ENCODE peak calls at places on chromosomes 4 and X, in five cellular contexts. X is tibial artery, L is lung, D is heart left ventricle, H is psoas muscle. F is an unnamed sample. For H3K9me3, the result is how much of the 10 kb centered on the place peaks cover.

GRCh38 chrX:69088171-69088938 is 76.9 kb downstream of the PJA1 start:
- DNase-seq in X (no peak), L (no peak), D (no peak), H (peak), F (no peak)

GRCh38 chrX:154020500-154021115 is 906 bp upstream of the IRAK1 start:
- DNase-seq in X (no peak), L (no peak), D (no peak), H (no peak), F (no peak)

GRCh38 chr4:133565379-133565778 is 416.3 kb downstream of the PCDH10 start:
- DNase-seq in X (no peak), L (no peak), D (no peak), H (no peak), F (no peak)

GRCh38 chr4:113646456-113646809 is 115.1 kb downstream of the CAMK2D start:
- DNase-seq in X (no peak), L (no peak), D (no peak), H (peak), F (no peak)

GRCh38 chr4:16253127-16253960 is 27.1 kb upstream of the TAPT1 start:
- DNase-seq in X (no peak), L (peak), D (no peak), H (no peak), F (no peak)

GRCh38 chr4:20809796-20810195 is 109.5 kb downstream of the PACRGL start:
- DNase-seq in X (no peak), L (peak), D (no peak), H (no peak), F (no peak)

GRCh38 chr4:42357325-42357724 is 40.0 kb upstream of the SHISA3 start:
- DNase-seq in X (no peak), L (no peak), D (no peak), H (no peak), F (no peak)

GRCh38 chr4:145195167-145195952 is 15.0 kb upstream of the OTUD4 start:
- DNase-seq in X (no peak), L (no peak), D (no peak), H (no peak), F (no peak)

DNA sequence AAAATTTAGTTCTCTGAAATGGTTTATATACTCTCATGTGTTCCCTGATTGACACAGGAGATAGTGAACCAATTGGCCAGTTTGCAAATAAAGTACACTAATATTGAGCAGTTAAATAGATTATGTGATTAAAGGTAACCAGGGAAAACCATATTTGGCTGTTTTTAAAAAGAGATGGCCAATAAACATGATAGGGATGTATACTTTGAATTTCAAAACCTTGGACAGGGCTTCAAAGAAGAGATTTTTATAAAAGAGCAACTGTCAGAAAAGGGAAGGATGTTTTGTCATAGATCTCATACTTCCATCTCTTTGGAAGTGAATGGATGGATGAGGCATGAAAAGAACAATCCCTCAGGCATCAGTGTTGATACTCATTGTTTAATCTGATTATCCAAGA is 825.3 kb downstream of the STIM2 start:
- DNase-seq in X (no peak), L (no peak), D (no peak), H (no peak), F (no peak)
- TF ChIP-seq CTCF in X (no peak), L (no peak), D (no peak), H (no peak), F (no peak)

GRCh38 chrX:40156472-40157227 is 58.9 kb upstream of the BCOR start:
- DNase-seq in X (no peak), L (no peak), D (peak), H (no peak), F (no peak)

GRCh38 chrX:40155617-40156471 is 58.1 kb upstream of the BCOR start:
- DNase-seq in X (no peak), L (no peak), D (no peak), H (no peak), F (no peak)

GRCh38 chrX:40153335-40154221 is 55.8 kb upstream of the BCOR start:
- DNase-seq in X (no peak), L (no peak), D (peak), H (peak), F (no peak)

GRCh38 chrX:40154229-40154852 is 56.6 kb upstream of the BCOR start:
- DNase-seq in X (no peak), L (no peak), D (peak), H (peak), F (no peak)

GRCh38 chrX:40154853-40155616 is 57.3 kb upstream of the BCOR start:
- DNase-seq in X (peak), L (no peak), D (peak), H (peak), F (no peak)
- H3K9me3 ChIP-seq in X (under half), L (under half), D (under half), H (under half), F (under half)

GRCh38 chr4:187215438-187215837 is 491.8 kb upstream of the FAT1 start:
- DNase-seq in X (no peak), L (no peak), D (no peak), H (no peak), F (no peak)

GRCh38 chr4:187207931-187208330 is 484.3 kb upstream of the FAT1 start:
- DNase-seq in X (no peak), L (no peak), D (no peak), H (no peak), F (no peak)

GRCh38 chr4:187208641-187209040 is 485.0 kb upstream of the FAT1 start:
- DNase-seq in X (no peak), L (no peak), D (no peak), H (no peak), F (no peak)

GRCh38 chr4:187204389-187204920 is 480.8 kb upstream of the FAT1 start:
- DNase-seq in X (no peak), L (peak), D (no peak), H (no peak), F (no peak)

GRCh38 chr4:187209921-187210613 is 486.4 kb upstream of the FAT1 start:
- DNase-seq in X (peak), L (no peak), D (no peak), H (no peak), F (no peak)
- H3K27ac ChIP-seq in X (no peak), L (no peak), D (no peak), H (no peak), F (no peak)

DNA sequence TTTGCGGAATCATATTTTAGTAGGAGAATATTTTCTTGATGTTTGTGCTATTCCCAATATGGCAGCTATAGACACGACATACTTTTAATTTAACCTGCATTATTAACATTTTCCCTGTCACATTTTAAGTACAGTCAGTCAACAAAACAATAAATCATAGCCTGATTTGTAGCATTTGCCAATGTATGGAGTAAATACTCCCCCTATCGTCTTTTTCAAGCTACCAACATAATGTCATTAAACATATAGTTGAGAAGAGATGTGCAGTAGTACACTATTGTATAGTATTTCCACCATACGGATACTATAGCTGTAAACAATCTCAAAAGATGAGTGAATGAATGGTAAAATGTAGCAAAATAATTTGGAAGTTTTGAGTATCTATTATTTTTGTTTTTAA is 303.7 kb upstream of the MAGEB2 start:
- DNase-seq in X (no peak), L (no peak), D (no peak), H (no peak), F (no peak)
- TF ChIP-seq CTCF in X (no peak), L (no peak), D (no peak), H (no peak), F (no peak)

DNA sequence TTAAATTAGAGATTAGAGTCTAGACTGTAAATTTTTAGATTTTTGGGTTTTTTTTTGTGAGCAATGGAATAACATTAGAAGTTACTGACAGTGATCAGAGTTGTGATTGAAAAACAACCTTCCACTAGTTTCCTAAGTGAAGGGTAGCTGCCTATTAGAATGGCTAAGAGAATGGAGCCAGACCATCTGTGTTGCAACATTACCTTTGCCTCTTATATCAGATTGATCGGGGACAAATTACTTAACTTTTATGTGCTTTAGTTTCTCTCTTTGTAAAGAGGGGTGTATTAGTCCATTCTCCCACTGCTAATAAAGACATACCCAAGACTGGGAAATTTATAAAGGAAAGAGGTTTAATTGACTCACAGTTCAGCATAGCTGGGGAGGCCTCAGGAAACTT is 12.5 kb upstream of the PI4K2B start:
- DNase-seq in X (no peak), L (no peak), D (no peak), H (no peak), F (no peak)
- H3K9me3 ChIP-seq in X (under half), L (under half), D (half or more), H (under half), F (half or more)

GRCh38 chr4:176320976-176321361 is 1.2 kb downstream of the SPCS3 start:
- DNase-seq in X (no peak), L (no peak), D (no peak), H (no peak), F (no peak)
- H3K27ac ChIP-seq in X (peak), L (peak), D (peak), H (peak), F (peak)

GRCh38 chr4:184287697-184288255 is 70.1 kb upstream of the ENPP6 start:
- DNase-seq in X (no peak), L (peak), D (no peak), H (no peak), F (no peak)
- TF ChIP-seq CTCF in X (peak), L (no peak), D (peak), H (peak), F (no peak)

DNA sequence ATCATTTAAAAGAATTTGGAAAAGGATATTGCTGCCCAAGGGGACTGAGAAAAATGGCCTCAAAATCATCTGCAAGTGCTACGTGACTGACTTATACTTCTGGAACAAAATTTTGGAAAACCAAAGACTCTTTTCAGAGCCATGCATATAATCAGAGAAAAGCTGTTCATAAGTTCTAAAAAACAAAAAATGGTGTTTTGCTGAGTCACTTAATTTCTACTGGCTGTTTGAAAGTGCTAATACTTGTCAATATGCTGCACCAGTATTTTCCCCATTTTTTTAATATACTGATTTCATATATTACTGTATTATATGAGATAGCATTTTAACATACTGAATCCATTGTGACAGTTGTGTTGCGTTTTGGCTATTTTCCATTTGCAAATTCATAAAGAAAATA is 61.5 kb upstream of the ZMAT1 start:
- DNase-seq in X (no peak), L (no peak), D (no peak), H (no peak), F (no peak)
- H3K9me3 ChIP-seq in X (under half), L (under half), D (under half), H (under half), F (under half)

GRCh38 chr4:72109364-72109763 is 77.6 kb downstream of the NPFFR2 start:
- DNase-seq in X (no peak), L (no peak), D (no peak), H (no peak), F (no peak)
- H3K27ac ChIP-seq in X (no peak), L (no peak), D (no peak), H (no peak), F (no peak)

F was measured in CD4-positive, alpha-beta T cell.